ENCODE peak calls at places on chromosomes 4 and X, in nine cellular contexts. One of them, this sample, is unnamed.

GRCh38 chr4:72112514-72113156 is 80.8 kb downstream of the NPFFR2 start:
- DNase-seq in CD8-positive, alpha-beta T cell: no peak
- DNase-seq in GM23338: no peak
- DNase-seq in breast epithelium: no peak
- DNase-seq in choroid plexus epithelial cell: peak
- DNase-seq in cardiac muscle cell: no peak
- DNase-seq in fibroblast of pulmonary artery: peak
- DNase-seq in heart right ventricle: no peak
- DNase-seq in dorsolateral prefrontal cortex: no peak
- DNase-seq in this sample: no peak

GRCh38 chrX:31265383-31265782 is 193.5 kb upstream of the FTHL17 start:
- DNase-seq in GM23338: no peak
- DNase-seq in heart right ventricle: no peak
- DNase-seq in cardiac muscle cell: no peak
- DNase-seq in dorsolateral prefrontal cortex: no peak
- DNase-seq in CD8-positive, alpha-beta T cell: no peak
- DNase-seq in choroid plexus epithelial cell: no peak
- DNase-seq in fibroblast of pulmonary artery: no peak
- DNase-seq in breast epithelium: no peak
- DNase-seq in this sample: no peak

GRCh38 chr4:111230265-111230664 is 607.4 kb upstream of the PITX2 start:
- DNase-seq in CD8-positive, alpha-beta T cell: no peak
- DNase-seq in choroid plexus epithelial cell: no peak
- DNase-seq in heart right ventricle: no peak
- DNase-seq in dorsolateral prefrontal cortex: no peak
- DNase-seq in cardiac muscle cell: no peak
- DNase-seq in breast epithelium: no peak
- DNase-seq in fibroblast of pulmonary artery: no peak
- DNase-seq in GM23338: no peak
- DNase-seq in this sample: no peak

GRCh38 chrX:42992199-42992943 is 214.4 kb upstream of the PPP1R2C start:
- DNase-seq in GM23338: peak
- DNase-seq in fibroblast of pulmonary artery: peak
- DNase-seq in cardiac muscle cell: no peak
- DNase-seq in dorsolateral prefrontal cortex: no peak
- DNase-seq in breast epithelium: no peak
- DNase-seq in choroid plexus epithelial cell: no peak
- DNase-seq in heart right ventricle: no peak
- DNase-seq in CD8-positive, alpha-beta T cell: no peak
- DNase-seq in this sample: no peak

GRCh38 chrX:131626681-131627296 is 82.9 kb downstream of the OR13H1 start:
- DNase-seq in fibroblast of pulmonary artery: peak
- DNase-seq in heart right ventricle: no peak
- DNase-seq in dorsolateral prefrontal cortex: no peak
- DNase-seq in GM23338: peak
- DNase-seq in choroid plexus epithelial cell: peak
- DNase-seq in cardiac muscle cell: peak
- DNase-seq in CD8-positive, alpha-beta T cell: no peak
- DNase-seq in breast epithelium: no peak
- DNase-seq in this sample: no peak

GRCh38 chrX:136525738-136526606 is 6.0 kb upstream of the VGLL1 start:
- DNase-seq in CD8-positive, alpha-beta T cell: no peak
- DNase-seq in breast epithelium: peak
- DNase-seq in cardiac muscle cell: no peak
- DNase-seq in heart right ventricle: peak
- DNase-seq in GM23338: no peak
- DNase-seq in dorsolateral prefrontal cortex: peak
- DNase-seq in choroid plexus epithelial cell: peak
- DNase-seq in fibroblast of pulmonary artery: peak
- DNase-seq in this sample: peak

GRCh38 chr4:102639602-102640001 is 121.2 kb downstream of the MANBA start:
- DNase-seq in heart right ventricle: no peak
- DNase-seq in fibroblast of pulmonary artery: no peak
- DNase-seq in breast epithelium: no peak
- DNase-seq in choroid plexus epithelial cell: no peak
- DNase-seq in cardiac muscle cell: no peak
- DNase-seq in GM23338: no peak
- DNase-seq in dorsolateral prefrontal cortex: no peak
- DNase-seq in CD8-positive, alpha-beta T cell: no peak
- DNase-seq in this sample: no peak

GRCh38 chr4:88985088-88985779 is 71.8 kb downstream of the FAM13A start:
- DNase-seq in GM23338: no peak
- DNase-seq in CD8-positive, alpha-beta T cell: no peak
- DNase-seq in choroid plexus epithelial cell: peak
- DNase-seq in dorsolateral prefrontal cortex: no peak
- DNase-seq in heart right ventricle: no peak
- DNase-seq in fibroblast of pulmonary artery: peak
- DNase-seq in cardiac muscle cell: no peak
- DNase-seq in breast epithelium: no peak
- DNase-seq in this sample: no peak

GRCh38 chr4:85067342-85067741 is 100.9 kb upstream of the WDFY3 start:
- DNase-seq in GM23338: no peak
- DNase-seq in breast epithelium: no peak
- DNase-seq in dorsolateral prefrontal cortex: no peak
- DNase-seq in CD8-positive, alpha-beta T cell: no peak
- DNase-seq in choroid plexus epithelial cell: no peak
- DNase-seq in fibroblast of pulmonary artery: no peak
- DNase-seq in heart right ventricle: no peak
- DNase-seq in cardiac muscle cell: no peak
- DNase-seq in this sample: no peak

GRCh38 chrX:11137543-11138139 is 26.5 kb downstream of the HCCS start:
- DNase-seq in dorsolateral prefrontal cortex: no peak
- DNase-seq in GM23338: peak
- DNase-seq in CD8-positive, alpha-beta T cell: no peak
- DNase-seq in choroid plexus epithelial cell: peak
- DNase-seq in heart right ventricle: no peak
- DNase-seq in breast epithelium: no peak
- DNase-seq in cardiac muscle cell: peak
- DNase-seq in fibroblast of pulmonary artery: peak
- DNase-seq in this sample: no peak

GRCh38 chrX:11138498-11139390 is 27.6 kb downstream of the HCCS start:
- DNase-seq in dorsolateral prefrontal cortex: no peak
- DNase-seq in heart right ventricle: peak
- DNase-seq in choroid plexus epithelial cell: no peak
- DNase-seq in breast epithelium: no peak
- DNase-seq in GM23338: no peak
- DNase-seq in cardiac muscle cell: no peak
- DNase-seq in fibroblast of pulmonary artery: no peak
- DNase-seq in CD8-positive, alpha-beta T cell: no peak
- DNase-seq in this sample: no peak

GRCh38 chrX:11130142-11130541 is 19.0 kb downstream of the HCCS start:
- DNase-seq in cardiac muscle cell: no peak
- DNase-seq in CD8-positive, alpha-beta T cell: no peak
- DNase-seq in choroid plexus epithelial cell: no peak
- DNase-seq in breast epithelium: no peak
- DNase-seq in heart right ventricle: no peak
- DNase-seq in fibroblast of pulmonary artery: no peak
- DNase-seq in dorsolateral prefrontal cortex: no peak
- DNase-seq in GM23338: no peak
- DNase-seq in this sample: no peak

GRCh38 chrX:11135483-11136185 is 24.5 kb downstream of the HCCS start:
- DNase-seq in GM23338: no peak
- DNase-seq in CD8-positive, alpha-beta T cell: no peak
- DNase-seq in fibroblast of pulmonary artery: peak
- DNase-seq in heart right ventricle: no peak
- DNase-seq in choroid plexus epithelial cell: no peak
- DNase-seq in cardiac muscle cell: no peak
- DNase-seq in breast epithelium: no peak
- DNase-seq in dorsolateral prefrontal cortex: no peak
- DNase-seq in this sample: no peak
- H3K4me3 ChIP-seq in GM23338: no peak
- H3K4me3 ChIP-seq in CD8-positive, alpha-beta T cell: no peak
- H3K4me3 ChIP-seq in fibroblast of pulmonary artery: no peak
- H3K4me3 ChIP-seq in heart right ventricle: no peak
- H3K4me3 ChIP-seq in choroid plexus epithelial cell: no peak
- H3K4me3 ChIP-seq in cardiac muscle cell: no peak
- H3K4me3 ChIP-seq in breast epithelium: no peak
- H3K4me3 ChIP-seq in dorsolateral prefrontal cortex: no peak
- H3K4me3 ChIP-seq in this sample: no peak

DNA sequence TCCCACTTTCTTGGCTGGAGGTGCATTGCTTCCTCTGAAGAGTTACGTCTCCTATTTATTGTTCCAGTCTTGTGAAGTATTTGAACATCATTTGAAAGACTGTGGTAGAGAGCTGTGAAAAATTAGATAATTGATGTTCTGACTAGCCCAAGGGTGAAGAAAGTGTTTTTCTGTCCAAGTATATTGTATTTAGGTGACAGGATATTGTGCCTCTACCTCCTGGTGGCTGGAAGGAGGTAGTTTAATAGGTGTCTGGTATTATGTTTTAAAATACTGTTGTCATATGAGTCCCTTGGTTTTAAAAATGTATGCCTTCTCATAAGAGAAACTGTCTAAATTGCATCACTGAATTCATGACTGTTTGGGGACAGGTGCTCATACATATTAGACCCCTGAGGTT is 226.0 kb downstream of the SPRY1 start:
- DNase-seq in fibroblast of pulmonary artery: no peak
- DNase-seq in heart right ventricle: no peak
- DNase-seq in choroid plexus epithelial cell: no peak
- DNase-seq in GM23338: no peak
- DNase-seq in dorsolateral prefrontal cortex: no peak
- DNase-seq in cardiac muscle cell: no peak
- DNase-seq in breast epithelium: no peak
- DNase-seq in CD8-positive, alpha-beta T cell: no peak
- DNase-seq in this sample: no peak
- TF ChIP-seq CTCF in fibroblast of pulmonary artery: no peak
- TF ChIP-seq CTCF in heart right ventricle: no peak
- TF ChIP-seq CTCF in choroid plexus epithelial cell: no peak
- TF ChIP-seq CTCF in GM23338: no peak
- TF ChIP-seq CTCF in dorsolateral prefrontal cortex: no peak
- TF ChIP-seq CTCF in cardiac muscle cell: no peak
- TF ChIP-seq CTCF in breast epithelium: no peak
- TF ChIP-seq CTCF in CD8-positive, alpha-beta T cell: no peak
- TF ChIP-seq CTCF in this sample: no peak

GRCh38 chr4:26953770-26954423 is 93.3 kb downstream of the STIM2 start:
- DNase-seq in fibroblast of pulmonary artery: no peak
- DNase-seq in cardiac muscle cell: no peak
- DNase-seq in CD8-positive, alpha-beta T cell: no peak
- DNase-seq in GM23338: no peak
- DNase-seq in heart right ventricle: no peak
- DNase-seq in choroid plexus epithelial cell: no peak
- DNase-seq in breast epithelium: no peak
- DNase-seq in dorsolateral prefrontal cortex: no peak
- DNase-seq in this sample: no peak
- H3K4me3 ChIP-seq in fibroblast of pulmonary artery: no peak
- H3K4me3 ChIP-seq in cardiac muscle cell: no peak
- H3K4me3 ChIP-seq in CD8-positive, alpha-beta T cell: no peak
- H3K4me3 ChIP-seq in GM23338: no peak
- H3K4me3 ChIP-seq in heart right ventricle: no peak
- H3K4me3 ChIP-seq in choroid plexus epithelial cell: no peak
- H3K4me3 ChIP-seq in breast epithelium: no peak
- H3K4me3 ChIP-seq in dorsolateral prefrontal cortex: no peak
- H3K4me3 ChIP-seq in this sample: no peak

GRCh38 chr4:16448240-16448639 is 222.0 kb upstream of the TAPT1 start:
- DNase-seq in choroid plexus epithelial cell: no peak
- DNase-seq in breast epithelium: no peak
- DNase-seq in fibroblast of pulmonary artery: no peak
- DNase-seq in CD8-positive, alpha-beta T cell: no peak
- DNase-seq in GM23338: no peak
- DNase-seq in heart right ventricle: no peak
- DNase-seq in cardiac muscle cell: no peak
- DNase-seq in dorsolateral prefrontal cortex: no peak
- DNase-seq in this sample: no peak

GRCh38 chr4:16450031-16450430 is 223.8 kb upstream of the TAPT1 start:
- DNase-seq in dorsolateral prefrontal cortex: no peak
- DNase-seq in cardiac muscle cell: no peak
- DNase-seq in choroid plexus epithelial cell: no peak
- DNase-seq in breast epithelium: no peak
- DNase-seq in CD8-positive, alpha-beta T cell: no peak
- DNase-seq in GM23338: peak
- DNase-seq in heart right ventricle: no peak
- DNase-seq in fibroblast of pulmonary artery: no peak
- DNase-seq in this sample: no peak

GRCh38 chr4:16449381-16449780 is 223.1 kb upstream of the TAPT1 start:
- DNase-seq in breast epithelium: no peak
- DNase-seq in heart right ventricle: no peak
- DNase-seq in fibroblast of pulmonary artery: no peak
- DNase-seq in choroid plexus epithelial cell: no peak
- DNase-seq in cardiac muscle cell: no peak
- DNase-seq in dorsolateral prefrontal cortex: no peak
- DNase-seq in GM23338: no peak
- DNase-seq in CD8-positive, alpha-beta T cell: no peak
- DNase-seq in this sample: no peak

DNA sequence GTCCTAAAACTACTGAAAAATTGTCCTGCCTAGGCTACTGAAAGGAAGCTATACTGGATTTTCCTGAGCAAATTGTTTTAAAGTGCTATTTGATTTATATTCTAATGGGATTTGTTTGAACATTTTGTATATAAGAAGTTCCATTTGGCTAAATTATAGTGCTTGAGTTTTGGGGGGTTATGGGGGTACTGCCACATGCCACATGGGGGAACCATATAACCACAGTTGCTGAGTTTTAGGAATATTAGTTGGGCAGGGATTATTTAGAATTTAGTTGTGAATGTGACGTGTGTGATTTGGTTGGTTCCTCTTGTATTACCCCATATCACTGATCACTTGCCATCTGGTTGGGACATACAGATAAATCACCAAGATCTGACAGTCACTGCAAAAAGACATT is 224.5 kb upstream of the TAPT1 start:
- DNase-seq in GM23338: peak
- DNase-seq in breast epithelium: no peak
- DNase-seq in fibroblast of pulmonary artery: peak
- DNase-seq in cardiac muscle cell: no peak
- DNase-seq in choroid plexus epithelial cell: peak
- DNase-seq in heart right ventricle: no peak
- DNase-seq in dorsolateral prefrontal cortex: no peak
- DNase-seq in CD8-positive, alpha-beta T cell: no peak
- DNase-seq in this sample: no peak
- TF ChIP-seq CTCF in GM23338: peak
- TF ChIP-seq CTCF in breast epithelium: no peak
- TF ChIP-seq CTCF in fibroblast of pulmonary artery: peak
- TF ChIP-seq CTCF in cardiac muscle cell: peak
- TF ChIP-seq CTCF in choroid plexus epithelial cell: peak
- TF ChIP-seq CTCF in heart right ventricle: peak
- TF ChIP-seq CTCF in dorsolateral prefrontal cortex: no peak
- TF ChIP-seq CTCF in CD8-positive, alpha-beta T cell: no peak
- TF ChIP-seq CTCF in this sample: peak

DNA sequence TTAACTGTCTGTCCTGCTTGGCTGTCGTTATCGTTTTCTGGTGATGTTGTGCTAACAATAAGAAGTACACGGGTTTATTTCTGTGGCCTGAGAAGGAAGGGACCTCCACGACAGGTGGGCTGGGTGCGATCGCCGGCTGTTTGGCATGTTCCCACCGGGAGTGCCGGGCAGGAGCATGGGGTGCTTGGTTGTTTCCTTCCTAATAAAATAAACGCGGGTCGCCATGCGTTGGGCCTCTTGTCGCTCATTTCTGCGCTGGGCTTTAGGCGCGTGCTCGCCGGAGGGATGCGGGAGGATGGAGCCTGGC is 711 bp upstream of the GDI1 start:
- DNase-seq in cardiac muscle cell: no peak
- DNase-seq in breast epithelium: no peak
- DNase-seq in fibroblast of pulmonary artery: no peak
- DNase-seq in heart right ventricle: no peak
- DNase-seq in CD8-positive, alpha-beta T cell: no peak
- DNase-seq in dorsolateral prefrontal cortex: no peak
- DNase-seq in GM23338: no peak
- DNase-seq in choroid plexus epithelial cell: no peak
- DNase-seq in this sample: no peak
- H3K4me3 ChIP-seq in cardiac muscle cell: peak
- H3K4me3 ChIP-seq in breast epithelium: peak
- H3K4me3 ChIP-seq in fibroblast of pulmonary artery: peak
- H3K4me3 ChIP-seq in heart right ventricle: peak
- H3K4me3 ChIP-seq in CD8-positive, alpha-beta T cell: no peak
- H3K4me3 ChIP-seq in dorsolateral prefrontal cortex: peak
- H3K4me3 ChIP-seq in GM23338: peak
- H3K4me3 ChIP-seq in choroid plexus epithelial cell: peak
- H3K4me3 ChIP-seq in this sample: peak

GRCh38 chrX:77628294-77629025 is 157.6 kb downstream of the ATRX start:
- DNase-seq in dorsolateral prefrontal cortex: no peak
- DNase-seq in CD8-positive, alpha-beta T cell: no peak
- DNase-seq in cardiac muscle cell: no peak
- DNase-seq in choroid plexus epithelial cell: peak
- DNase-seq in heart right ventricle: no peak
- DNase-seq in breast epithelium: no peak
- DNase-seq in GM23338: no peak
- DNase-seq in fibroblast of pulmonary artery: no peak
- DNase-seq in this sample: no peak
- TF ChIP-seq CTCF in dorsolateral prefrontal cortex: no peak
- TF ChIP-seq CTCF in CD8-positive, alpha-beta T cell: no peak
- TF ChIP-seq CTCF in cardiac muscle cell: no peak
- TF ChIP-seq CTCF in choroid plexus epithelial cell: no peak
- TF ChIP-seq CTCF in heart right ventricle: peak
- TF ChIP-seq CTCF in breast epithelium: no peak
- TF ChIP-seq CTCF in GM23338: no peak
- TF ChIP-seq CTCF in fibroblast of pulmonary artery: no peak
- TF ChIP-seq CTCF in this sample: no peak